ENCODE peak calls at places on chromosome 7, in five cellular contexts. D is myocyte, H is NCI-H1092 treated with DMSO at 0.1 percent for 48 hours, G is GM04504, Z is cerebellum. F is an unnamed sample.

GRCh38 chr7:87128883-87129282 is 23.4 kb upstream of the DMTF1 start:
- DNase-seq in D (no peak), Z (no peak), G (no peak), H (no peak), F (no peak)

GRCh38 chr7:130930260-130930659 is 196.3 kb upstream of the KLF14 start:
- DNase-seq in Z (no peak), G (no peak), H (no peak), D (peak), F (no peak)

GRCh38 chr7:45921381-45921698 is 268 bp upstream of the IGFBP3 start:
- DNase-seq in G (no peak), H (no peak), Z (no peak), D (no peak), F (no peak)

GRCh38 chr7:141072548-141073172 is 1.2 kb upstream of the TMEM178B start:
- DNase-seq in H (peak), G (no peak), D (peak), Z (peak), F (peak)

GRCh38 chr7:45716380-45717203 is 142.4 kb downstream of the ADCY1 start:
- DNase-seq in Z (peak), H (peak), D (no peak), G (no peak), F (no peak)

GRCh38 chr7:98731651-98732050 is 114.6 kb downstream of the NPTX2 start:
- DNase-seq in D (no peak), H (no peak), G (no peak), Z (no peak), F (no peak)

GRCh38 chr7:17304926-17305325 is 6.5 kb downstream of the AHR start:
- DNase-seq in G (peak), D (peak), H (no peak), Z (no peak), F (peak)

GRCh38 chr7:28977881-28978280 is 19.8 kb upstream of the TRIL start:
- DNase-seq in H (no peak), G (no peak), Z (no peak), D (no peak), F (no peak)

GRCh38 chr7:72603073-72603472 is 190.9 kb upstream of the CALN1 start:
- DNase-seq in Z (no peak), G (no peak), H (no peak), D (no peak), F (no peak)

GRCh38 chr7:67823345-67823744 is 826.7 kb downstream of the TYW1 start:
- DNase-seq in D (no peak), Z (no peak), H (peak), G (no peak), F (peak)

GRCh38 chr7:139522830-139523198 is 671 bp upstream of the CLEC2L start:
- DNase-seq in H (no peak), G (no peak), D (no peak), Z (no peak), F (no peak)

GRCh38 chr7:33964417-33965115 is 59.2 kb downstream of the BMPER start:
- DNase-seq in D (no peak), H (peak), G (no peak), Z (peak), F (no peak)

GRCh38 chr7:129443612-129444011 is 9.4 kb downstream of the STRIP2 start:
- DNase-seq in Z (peak), H (no peak), D (peak), G (no peak), F (no peak)

GRCh38 chr7:17408245-17408903 is 109.9 kb downstream of the AHR start:
- DNase-seq in Z (no peak), D (peak), G (peak), H (no peak), F (peak)

GRCh38 chr7:302054-302992 is 12.4 kb downstream of the FOXL3 start:
- DNase-seq in H (no peak), G (no peak), D (no peak), Z (no peak), F (no peak)

GRCh38 chr7:45985902-45986301 is 64.8 kb upstream of the IGFBP3 start:
- DNase-seq in D (peak), G (peak), H (no peak), Z (no peak), F (peak)

GRCh38 chr7:28745351-28745750 is 212.8 kb downstream of the TRIL start:
- DNase-seq in H (no peak), Z (peak), G (no peak), D (peak), F (no peak)

GRCh38 chr7:46738165-46738564 is 817.1 kb upstream of the IGFBP3 start:
- DNase-seq in H (no peak), G (no peak), D (no peak), Z (no peak), F (no peak)

GRCh38 chr7:109763611-109764010 is 1193.9 kb downstream of the DNAJB9 start:
- DNase-seq in H (peak), Z (no peak), D (no peak), G (no peak), F (no peak)

GRCh38 chr7:40715053-40715430 is 580.2 kb downstream of the SUGCT start:
- DNase-seq in H (no peak), Z (no peak), D (no peak), G (no peak), F (peak)

GRCh38 chr7:138872576-138872975 is 74.6 kb upstream of the ATP6V0A4 start:
- DNase-seq in D (no peak), G (no peak), H (no peak), Z (no peak), F (peak)

GRCh38 chr7:140904081-140904480 is 20.6 kb downstream of the BRAF start:
- DNase-seq in H (no peak), Z (no peak), D (peak), G (no peak), F (peak)

GRCh38 chr7:39758234-39758970 is 135.0 kb downstream of the RALA start:
- DNase-seq in Z (no peak), G (no peak), H (no peak), D (no peak), F (no peak)

GRCh38 chr7:77651544-77652162 is 44.6 kb upstream of the RSBN1L start:
- DNase-seq in G (peak), H (peak), Z (peak), D (peak), F (peak)

F was measured in GM23248.